ENCODE peak calls at places on chromosomes 4 and X, in seven cellular contexts. X is NCI-H345; A is stimulated activated CD4-positive, alpha-beta T cell treated with anti-CD3 and anti-CD28 coated beads, Interleukin-15, amount 100 ng/mL, for 1 hour; S is colonic mucosa; O is smooth muscle cell of the brain vasculature; N is GM03348; Y is midbrain. J is an unnamed sample.

GRCh38 chrX:69015156-69015555 is 150.1 kb downstream of the PJA1 start:
- DNase-seq in N (no peak), O (no peak), S (no peak), Y (no peak), A (no peak), X (no peak), J (no peak)

GRCh38 chrX:99242001-99242400 is 1168.1 kb downstream of the PCDH19 start:
- DNase-seq in Y (no peak), A (no peak), N (no peak), S (no peak), O (no peak), X (no peak), J (no peak)

GRCh38 chr4:95161781-95162469 is 386.8 kb downstream of the UNC5C start:
- DNase-seq in A (no peak), Y (no peak), S (no peak), X (no peak), O (no peak), N (no peak), J (no peak)

GRCh38 chr4:133137571-133137970 is 11.5 kb upstream of the PCDH10 start:
- DNase-seq in N (no peak), Y (no peak), X (no peak), A (no peak), S (no peak), O (no peak), J (no peak)

GRCh38 chr4:26239796-26240195 is 81.0 kb upstream of the RBPJ start:
- DNase-seq in S (no peak), A (no peak), X (no peak), N (peak), Y (peak), O (no peak), J (no peak)

GRCh38 chrX:10173331-10173900 is 16.6 kb downstream of the CLCN4 start:
- DNase-seq in X (no peak), S (peak), A (no peak), O (peak), Y (no peak), N (peak), J (peak)

GRCh38 chr4:147198411-147199051 is 252.9 kb upstream of the TTC29 start:
- DNase-seq in O (no peak), X (no peak), N (no peak), Y (no peak), A (no peak), S (no peak), J (no peak)

GRCh38 chr4:169619518-169619957 is 840 bp upstream of the CLCN3 start:
- DNase-seq in N (peak), A (peak), Y (peak), S (peak), X (peak), O (no peak), J (no peak)

GRCh38 chr4:19575959-19576358 is 675.7 kb upstream of the SLIT2 start:
- DNase-seq in A (no peak), S (no peak), Y (no peak), X (no peak), N (no peak), O (no peak), J (no peak)

GRCh38 chr4:40648141-40648540 is 18.5 kb upstream of the RBM47 start:
- DNase-seq in S (no peak), Y (no peak), N (no peak), A (no peak), O (no peak), X (no peak), J (no peak)

GRCh38 chr4:89336818-89337395 is 29.3 kb upstream of the GPRIN3 start:
- DNase-seq in A (no peak), N (no peak), O (no peak), Y (no peak), X (no peak), S (no peak), J (no peak)

GRCh38 chr4:148405161-148405893 is 36.9 kb downstream of the NR3C2 start:
- DNase-seq in O (no peak), N (no peak), X (no peak), Y (no peak), S (no peak), A (no peak), J (no peak)

GRCh38 chrX:115372026-115372610 is 82.6 kb downstream of the LUZP4 start:
- DNase-seq in O (no peak), S (no peak), N (peak), X (no peak), Y (no peak), A (no peak), J (peak)

GRCh38 chr4:92303621-92304027 is at the start of gene GRID2:
- DNase-seq in N (peak), O (no peak), S (no peak), Y (peak), X (peak), A (no peak), J (peak)